ENCODE peak calls at places on chromosomes 4 and X, in four cellular contexts. R is cardiac muscle cell, A is psoas muscle, Y is Panc1. D is an unnamed sample.

GRCh38 chrX:21728276-21728968 is 29.5 kb downstream of the SMPX start:
- DNase-seq in R (no peak), Y (no peak), A (no peak), D (no peak)

GRCh38 chrX:53266914-53267313 is 14.5 kb downstream of the IQSEC2 start:
- DNase-seq in Y (no peak), R (no peak), A (no peak), D (no peak)

GRCh38 chr4:85860066-85860465 is 385.1 kb downstream of the ARHGAP24 start:
- DNase-seq in A (no peak), Y (no peak), R (no peak), D (no peak)

GRCh38 chr4:134219043-134219442 is 17.5 kb upstream of the PABPC4L start:
- DNase-seq in A (no peak), R (no peak), Y (no peak), D (no peak)

GRCh38 chr4:47017494-47017893 is 13.9 kb upstream of the GABRB1 start:
- DNase-seq in A (no peak), Y (peak; percentile 30), R (no peak), D (no peak)

GRCh38 chr4:16031554-16032381 is 52.1 kb downstream of the PROM1 start:
- DNase-seq in R (no peak), Y (no peak), A (no peak), D (no peak)

GRCh38 chr4:20430555-20430954 is 178.8 kb downstream of the SLIT2 start:
- DNase-seq in Y (no peak), A (no peak), R (no peak), D (no peak)

GRCh38 chr4:139555705-139556070 is 331 bp downstream of the SETD7 start:
- DNase-seq in R (peak; percentile 42), A (peak; percentile 73), Y (no peak), D (no peak)

GRCh38 chr4:106247600-106247999 is 68.4 kb downstream of the TBCK start:
- DNase-seq in R (no peak), Y (no peak), A (no peak), D (no peak)

GRCh38 chr4:89273741-89274141 is 33.9 kb downstream of the GPRIN3 start:
- DNase-seq in R (no peak), Y (peak; percentile 22), A (no peak), D (no peak)

GRCh38 chr4:78652282-78652876 is 100.8 kb downstream of the ANXA3 start:
- DNase-seq in A (no peak), R (no peak), Y (no peak), D (no peak)

GRCh38 chrX:86002076-86002896 is 45.1 kb downstream of the CHM start:
- DNase-seq in A (no peak), Y (no peak), R (peak; percentile 19), D (peak; percentile 38)

GRCh38 chrX:101415180-101416130 is 7.4 kb downstream of the HNRNPH2 start:
- DNase-seq in Y (peak; percentile 64), A (no peak), R (peak; percentile 60), D (peak; percentile 39)

GRCh38 chrX:49704692-49705404 is 9.1 kb upstream of the PAGE1 start:
- DNase-seq in Y (no peak), R (no peak), A (no peak), D (no peak)

GRCh38 chr4:97239699-97239997 is 903.6 kb downstream of the STPG2 start:
- DNase-seq in R (no peak), A (no peak), Y (no peak), D (no peak)

GRCh38 chr4:25913056-25913850 is 767 bp upstream of the SMIM20 start:
- DNase-seq in R (no peak), A (peak; percentile 34), Y (no peak), D (no peak)

GRCh38 chrX:49838374-49838773 is 9.3 kb downstream of the PAGE4 start:
- DNase-seq in R (peak; percentile 22), A (no peak), Y (peak; percentile 12), D (no peak)

GRCh38 chr4:146210890-146211289 is 3.4 kb upstream of the REELD1 start:
- DNase-seq in Y (no peak), R (no peak), A (no peak), D (no peak)

GRCh38 chrX:40003071-40003981 is 94.4 kb downstream of the BCOR start:
- DNase-seq in A (no peak), Y (no peak), R (no peak), D (no peak)

GRCh38 chr4:88960576-88960975 is 96.4 kb downstream of the FAM13A start:
- DNase-seq in Y (no peak), R (no peak), A (no peak), D (no peak)

GRCh38 chrX:75547783-75548182 is 24.9 kb upstream of the ZDHHC15 start:
- DNase-seq in Y (no peak), R (peak; percentile 18), A (peak; percentile 23), D (no peak)

GRCh38 chr4:2834001-2834921 is 9.4 kb upstream of the ADD1 start:
- DNase-seq in Y (no peak), R (no peak), A (no peak), D (no peak)
- H3K36me3 ChIP-seq in Y (no peaks in the 10 kb centered on the region), R (no peaks in the 10 kb centered on the region), A (peaks cover 64% of the 10 kb centered on the region), D (peaks cover 10% of the 10 kb centered on the region)

DNA sequence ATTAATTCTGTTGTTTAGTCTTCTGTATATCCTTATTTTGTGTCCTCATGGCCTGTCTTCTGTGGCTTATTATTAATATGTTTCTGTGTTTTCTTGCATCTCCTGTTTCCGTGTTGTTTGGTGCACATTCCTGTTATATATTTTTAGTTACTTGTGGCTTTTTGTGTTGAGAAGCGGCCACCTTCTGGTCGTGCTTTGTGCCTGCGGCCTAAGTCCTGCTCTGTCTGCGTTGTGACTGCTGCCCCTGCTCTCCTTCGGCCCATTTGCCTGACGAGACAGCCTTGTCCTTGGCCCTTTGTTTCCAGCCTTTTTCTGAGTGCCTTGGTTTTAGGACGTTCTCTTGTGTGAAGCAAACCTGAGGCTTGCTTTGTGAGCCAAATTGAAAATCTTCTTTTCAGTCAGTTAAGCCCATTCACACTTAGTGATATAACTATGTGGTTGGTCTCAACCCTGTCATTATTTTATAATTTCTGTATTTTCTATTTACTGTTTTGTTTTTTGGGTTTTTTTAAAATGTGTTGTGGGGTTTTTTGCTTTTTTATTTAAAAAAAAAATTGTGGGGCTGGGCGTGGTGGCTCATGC is 43.8 kb downstream of the TNIP2 start:
- DNase-seq in R (peak; percentile 20), Y (no peak), A (no peak), D (no peak)
- TF ChIP-seq CTCF in R (peak; percentile 12), Y (no peak), A (no peak), D (peak; percentile 39)

DNA sequence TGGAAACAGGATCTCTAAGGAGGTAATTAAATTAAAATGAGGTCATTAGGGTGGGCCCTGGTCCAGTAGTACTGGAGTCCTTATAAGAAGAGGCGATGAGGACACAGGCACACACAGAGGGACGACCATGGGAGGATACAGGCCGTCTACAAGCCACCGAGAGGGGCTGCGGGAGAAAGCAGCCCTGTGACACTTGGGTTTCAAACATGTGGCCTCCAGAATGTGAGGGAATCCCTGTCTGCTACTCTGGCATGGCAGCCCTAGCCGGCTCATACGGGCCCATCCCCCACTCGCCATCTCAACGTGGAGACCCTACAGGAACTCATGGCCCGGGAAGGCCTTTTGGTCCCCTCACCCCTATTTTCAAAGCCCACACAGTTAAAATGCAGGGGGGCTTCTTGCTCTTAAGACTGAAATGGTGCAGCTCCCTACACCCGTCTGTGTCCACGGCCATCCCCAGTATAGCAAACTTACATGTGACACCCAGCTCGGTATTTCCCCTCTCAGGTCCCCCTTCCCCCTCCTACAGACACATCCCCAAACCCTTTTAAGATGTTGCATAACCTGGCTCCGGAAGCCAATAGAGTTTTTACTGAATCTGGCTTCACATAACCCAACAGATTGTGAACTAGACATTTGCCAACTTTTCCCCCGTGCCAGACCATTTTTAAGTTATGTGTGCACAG is 124.1 kb upstream of the TBL1X start:
- DNase-seq in A (peak; percentile 30), Y (no peak), R (no peak), D (no peak)
- H3K4me3 ChIP-seq in A (peak overlapping the region; percentile 42), Y (no peak overlapping the region), R (no peak overlapping the region), D (no peak overlapping the region)

DNA sequence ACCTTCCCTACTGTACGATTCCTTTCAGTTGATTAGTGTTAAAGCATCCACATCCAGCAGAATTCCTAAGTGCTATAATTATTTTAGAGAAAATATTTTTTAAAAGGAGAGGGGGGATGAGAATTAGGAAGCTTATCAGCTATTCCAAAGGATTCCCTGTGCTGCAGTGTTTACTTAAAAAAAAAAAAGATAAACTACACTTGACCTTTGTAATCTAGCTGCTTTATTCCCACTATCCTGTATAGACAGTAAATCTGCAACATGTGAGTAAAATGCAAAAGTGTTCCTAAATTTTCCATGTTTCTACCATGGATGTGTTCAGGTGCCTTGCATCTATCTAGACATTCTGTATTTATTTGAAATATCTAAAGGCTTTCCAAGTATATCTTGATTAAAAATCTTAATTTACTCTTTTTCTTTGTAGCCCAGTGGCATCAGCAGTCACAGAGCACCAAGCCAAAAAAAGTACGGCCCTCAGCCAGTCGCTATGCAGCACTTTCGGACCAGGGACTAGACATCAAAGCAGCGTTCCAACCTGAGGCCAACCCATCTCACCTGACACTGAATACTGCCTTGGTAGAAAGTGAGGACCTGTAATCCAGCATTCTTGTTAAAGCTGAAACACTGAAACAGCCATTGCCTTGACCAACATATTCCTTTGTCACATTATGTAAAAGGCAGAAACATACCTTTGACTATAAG is 84.1 kb downstream of the CBR4 start:
- DNase-seq in Y (no peak), A (no peak), R (no peak), D (no peak)
- H3K36me3 ChIP-seq in Y (no peaks in the 10 kb centered on the region), A (peaks cover 92% of the 10 kb centered on the region), R (peaks cover 72% of the 10 kb centered on the region), D (peaks cover 2% of the 10 kb centered on the region)

DNA sequence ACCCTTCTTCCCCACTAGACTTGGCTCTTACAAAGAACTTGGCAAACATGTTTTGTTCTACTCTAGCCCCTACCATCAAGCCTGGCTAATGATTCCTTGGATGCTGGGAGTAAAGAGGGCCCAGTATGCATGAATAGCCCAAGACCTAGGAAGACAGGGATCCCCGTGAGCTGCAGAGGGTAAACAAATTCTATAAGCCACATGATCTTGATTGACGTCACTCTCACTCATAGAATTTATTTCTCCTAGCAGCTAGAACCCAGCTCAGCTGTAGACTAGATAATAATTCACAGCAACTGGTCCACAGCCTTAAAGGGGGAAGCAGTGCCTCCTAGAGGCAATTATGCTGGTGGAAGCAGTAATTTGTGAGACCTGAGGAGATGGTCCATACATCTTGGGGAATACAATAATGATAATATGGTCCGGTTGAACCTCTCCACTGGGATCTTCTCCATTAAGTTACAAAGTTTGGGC is 16.1 kb upstream of the USO1 start:
- DNase-seq in R (no peak), A (no peak), Y (no peak), D (no peak)
- TF ChIP-seq CTCF in R (peak; percentile 38), A (peak; percentile 15), Y (no peak), D (peak; percentile 14)

DNA sequence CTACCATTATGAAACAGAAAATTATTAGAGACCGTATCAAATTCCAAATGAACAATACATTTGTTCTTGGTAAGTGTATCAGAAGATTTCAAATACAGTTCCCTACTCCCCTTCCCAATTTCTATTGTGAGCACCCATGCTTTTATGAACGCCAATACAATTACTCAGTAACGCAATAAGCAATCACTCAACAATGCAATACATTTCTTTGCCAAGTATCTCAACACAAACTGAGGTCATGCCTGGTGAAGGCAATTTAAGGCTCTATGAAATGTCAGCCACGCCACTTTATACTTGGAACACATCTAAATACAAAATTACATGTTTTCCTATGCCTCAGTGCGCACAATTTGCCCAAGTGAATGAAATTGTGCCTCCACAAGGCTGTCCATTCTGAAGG is 712 bp downstream of the PNPLA4 start:
- DNase-seq in A (no peak), Y (no peak), R (no peak), D (no peak)
- H3K4me3 ChIP-seq in A (peak overlapping the region; percentile 68), Y (peak overlapping the region; percentile 35), R (peak overlapping the region; percentile 54), D (peak overlapping the region; percentile 64)

DNA sequence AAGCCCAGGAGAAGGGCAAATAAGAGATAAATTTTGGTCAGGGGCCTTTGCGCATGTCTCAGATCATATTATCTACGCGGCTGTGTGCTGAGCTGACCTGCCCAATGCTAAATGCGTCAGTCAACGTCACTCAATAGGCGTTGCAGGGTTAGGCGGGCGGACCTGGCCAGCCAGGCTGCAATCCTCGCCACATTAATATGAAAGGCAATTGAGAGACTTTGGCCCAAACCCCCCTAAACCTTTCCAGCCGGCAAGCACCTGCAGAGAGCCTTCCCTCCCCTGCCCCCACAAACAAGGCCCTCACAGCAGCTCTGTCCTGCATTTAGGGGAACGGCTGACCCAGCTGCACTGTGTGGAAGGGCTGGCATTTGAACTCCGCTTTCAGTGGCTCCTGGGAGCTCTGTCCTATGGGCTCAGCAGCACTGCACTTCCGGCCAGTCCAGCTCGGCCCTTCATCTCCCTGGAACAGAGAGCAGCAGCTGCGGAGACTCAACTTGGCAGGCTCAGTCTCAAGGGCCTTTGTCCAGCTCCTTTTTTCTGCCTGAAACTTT is 133.5 kb downstream of the AFAP1 start:
- DNase-seq in A (peak; percentile 74), Y (no peak), R (peak; percentile 58), D (no peak)
- H3K36me3 ChIP-seq in A (no peaks in the 10 kb centered on the region), Y (peaks cover 4% of the 10 kb centered on the region), R (peaks cover 7% of the 10 kb centered on the region), D (peaks cover 3% of the 10 kb centered on the region)